ENCODE peak calls at places on chromosomes 7 and 10, in four cellular contexts. X, H, E and W are unnamed samples.

GRCh38 chr10:18479502-18479901 is 171.9 kb downstream of the NSUN6 start:
- DNase-seq in X (no peak), H (no peak), E (no peak), W (no peak)

GRCh38 chr10:102287991-102288390 is 42.7 kb downstream of the GBF1 start:
- DNase-seq in X (no peak), H (no peak), E (no peak), W (no peak)

GRCh38 chr7:55018361-55019328 is at the start of gene EGFR:
- DNase-seq in X (no peak), H (peak), E (peak), W (no peak)

GRCh38 chr10:132427939-132428367 is 31.0 kb downstream of the PWWP2B start:
- DNase-seq in X (no peak), H (no peak), E (no peak), W (no peak)

GRCh38 chr7:54145716-54146115 is 396.5 kb upstream of the VSTM2A start:
- DNase-seq in X (no peak), H (no peak), E (no peak), W (no peak)

GRCh38 chr10:103491729-103492364 is 1.7 kb upstream of the NEURL1 start:
- DNase-seq in X (no peak), H (no peak), E (peak), W (no peak)

GRCh38 chr10:79507436-79508167 is 4.7 kb upstream of the EIF5AL1 start:
- DNase-seq in X (no peak), H (no peak), E (no peak), W (no peak)

GRCh38 chr10:127064474-127064873 is 131.9 kb downstream of the INSYN2A start:
- DNase-seq in X (no peak), H (no peak), E (no peak), W (no peak)

GRCh38 chr10:100774876-100775275 is 29.5 kb downstream of the PAX2 start:
- DNase-seq in X (no peak), H (no peak), E (no peak), W (no peak)

GRCh38 chr10:131888186-131888604 is 12.6 kb upstream of the PPP2R2D start:
- DNase-seq in X (no peak), H (no peak), E (peak), W (no peak)

GRCh38 chr7:73941836-73942551 is 81.0 kb downstream of the TMEM270 start:
- DNase-seq in X (no peak), H (no peak), E (peak), W (no peak)

GRCh38 chr7:142557971-142558582 is 191.2 kb upstream of the PRSS1 start:
- DNase-seq in X (peak), H (peak), E (peak), W (no peak)

GRCh38 chr7:151632750-151633515 is 113.2 kb upstream of the RHEB start:
- DNase-seq in X (peak), H (peak), E (peak), W (peak)

GRCh38 chr10:72616716-72617115 is 9.2 kb downstream of the MICU1 start:
- DNase-seq in X (no peak), H (no peak), E (no peak), W (no peak)

GRCh38 chr7:84123903-84124573 is 70.6 kb downstream of the SEMA3A start:
- DNase-seq in X (no peak), H (no peak), E (peak), W (no peak)

GRCh38 chr10:86821600-86821999 is 65.2 kb downstream of the BMPR1A start:
- DNase-seq in X (no peak), H (no peak), E (no peak), W (no peak)

GRCh38 chr10:86204421-86205045 is 162.1 kb downstream of the GRID1 start:
- DNase-seq in X (no peak), H (no peak), E (no peak), W (no peak)

GRCh38 chr7:148390381-148390780 is 200.2 kb upstream of the C7orf33 start:
- DNase-seq in X (no peak), H (no peak), E (no peak), W (no peak)

GRCh38 chr10:22365644-22366565 is 20.6 kb downstream of the SPAG6 start:
- DNase-seq in X (no peak), H (no peak), E (peak), W (no peak)

GRCh38 chr10:24428410-24428782 is 219.5 kb downstream of the KIAA1217 start:
- DNase-seq in X (no peak), H (no peak), E (peak), W (no peak)

GRCh38 chr7:43647772-43648643 is 65.1 kb downstream of the STK17A start:
- DNase-seq in X (peak), H (no peak), E (peak), W (no peak)

GRCh38 chr7:1539346-1540321 is 9.1 kb downstream of the MAFK start:
- DNase-seq in X (no peak), H (no peak), E (peak), W (no peak)

GRCh38 chr10:91312031-91312733 is 91.7 kb downstream of the PCGF5 start:
- DNase-seq in X (no peak), H (no peak), E (no peak), W (no peak)

GRCh38 chr7:142927085-142927745 is 6.3 kb downstream of the TRPV5 start:
- DNase-seq in X (no peak), H (no peak), E (no peak), W (no peak)

GRCh38 chr7:121140790-121141189 is 152.3 kb downstream of the CPED1 start:
- DNase-seq in X (no peak), H (no peak), E (no peak), W (no peak)